ENCODE peak calls at places on chromosomes 7 and 10, in four cellular contexts. O, B, D and P are unnamed samples.
A peak's percentile ranks its signal among the peaks of the same experiment; 100 is the strongest.

GRCh38 chr10:775245-776075 is 86.0 kb upstream of the DIP2C start:
- DNase-seq in O (no peak), B (no peak), D (no peak), P (no peak)

GRCh38 chr7:108345710-108346336 is 110.4 kb downstream of the NRCAM start:
- DNase-seq in O (no peak), B (no peak), D (no peak), P (no peak)

GRCh38 chr10:79047875-79048638 is 20.7 kb upstream of the ZMIZ1 start:
- DNase-seq in O (no peak), B (no peak), D (no peak), P (no peak)

GRCh38 chr10:105017116-105017515 is 376.0 kb downstream of the SORCS3 start:
- DNase-seq in O (no peak), B (no peak), D (no peak), P (no peak)

GRCh38 chr10:78977761-78978305 is 90.9 kb upstream of the ZMIZ1 start:
- DNase-seq in O (no peak), B (no peak), D (peak; percentile 58), P (no peak)

GRCh38 chr10:86536294-86536861 is 14.8 kb upstream of the WAPL start:
- DNase-seq in O (no peak), B (no peak), D (no peak), P (no peak)

GRCh38 chr7:129950191-129950940 is 2.4 kb downstream of the UBE2H start:
- DNase-seq in O (no peak), B (peak; percentile 45), D (no peak), P (no peak)

GRCh38 chr10:72074413-72075183 is 13.8 kb downstream of the SPOCK2 start:
- DNase-seq in O (no peak), B (peak; percentile 62), D (no peak), P (no peak)

GRCh38 chr10:79930267-79930666 is 18.6 kb downstream of the SFTPD start:
- DNase-seq in O (no peak), B (no peak), D (no peak), P (no peak)

GRCh38 chr10:70744617-70745138 is 40.5 kb downstream of the TBATA start:
- DNase-seq in O (no peak), B (no peak), D (no peak), P (no peak)